ENCODE peak calls at places on chromosome 13, in eight cellular contexts. B is lung, R is cardiac fibroblast, Z is pancreas, K is colonic mucosa, J is dorsolateral prefrontal cortex, C is GM12865, E is heart right ventricle. X is an unnamed sample.

GRCh38 chr13:39347926-39348901 is 254.8 kb downstream of the LHFPL6 start:
- DNase-seq in E (peak), C (no peak), B (no peak), K (no peak), R (no peak), Z (no peak), J (no peak), X (no peak)

GRCh38 chr13:28475916-28476725 is 18.8 kb downstream of the FLT1 start:
- DNase-seq in Z (no peak), J (no peak), K (no peak), B (no peak), E (no peak), C (no peak), R (peak), X (no peak)

GRCh38 chr13:20412761-20413355 is 112.8 kb downstream of the CRYL1 start:
- DNase-seq in E (no peak), B (no peak), C (no peak), R (peak), K (no peak), J (no peak), Z (no peak), X (no peak)

GRCh38 chr13:28754698-28755545 is 36.2 kb upstream of the SLC46A3 start:
- DNase-seq in J (no peak), R (peak), C (no peak), Z (no peak), B (peak), E (peak), K (peak), X (no peak)

GRCh38 chr13:50574731-50575130 is 268.8 kb downstream of the DLEU7 start:
- DNase-seq in R (peak), C (no peak), J (no peak), B (no peak), E (no peak), K (no peak), Z (no peak), X (no peak)

GRCh38 chr13:35858665-35859064 is 272.5 kb downstream of the DCLK1 start:
- DNase-seq in J (no peak), Z (no peak), C (no peak), B (no peak), E (no peak), K (no peak), R (peak), X (no peak)

GRCh38 chr13:93066187-93066586 is 160.4 kb upstream of the GPC6 start:
- DNase-seq in Z (no peak), C (no peak), E (no peak), K (no peak), J (no peak), R (peak), B (no peak), X (no peak)

GRCh38 chr13:102901615-102902305 is 55.9 kb downstream of the ERCC5 start:
- DNase-seq in B (no peak), E (no peak), K (no peak), Z (no peak), J (no peak), R (peak), C (no peak), X (no peak)

GRCh38 chr13:23378009-23378632 is 55.4 kb downstream of the SACS start:
- DNase-seq in R (peak), C (peak), B (no peak), K (peak), J (no peak), E (peak), Z (no peak), X (no peak)

GRCh38 chr13:25528266-25528665 is 156.5 kb downstream of the ATP8A2 start:
- DNase-seq in J (no peak), Z (no peak), K (no peak), C (no peak), R (no peak), B (no peak), E (no peak), X (no peak)

GRCh38 chr13:48402325-48402962 is 10.5 kb downstream of the LPAR6 start:
- DNase-seq in K (no peak), C (peak), B (no peak), R (peak), E (no peak), Z (no peak), J (no peak), X (no peak)

GRCh38 chr13:46687810-46688209 is 109.2 kb downstream of the ESD start:
- DNase-seq in B (no peak), Z (no peak), J (no peak), R (peak), K (no peak), C (peak), E (no peak), X (peak)

GRCh38 chr13:19601749-19602725 is 31.4 kb upstream of the MPHOSPH8 start:
- DNase-seq in E (no peak), J (no peak), K (peak), C (peak), Z (peak), R (peak), B (no peak), X (peak)

GRCh38 chr13:73335226-73335625 is 276.4 kb downstream of the KLF5 start:
- DNase-seq in E (no peak), K (no peak), C (peak), B (no peak), J (no peak), Z (no peak), R (peak), X (no peak)

GRCh38 chr13:52070929-52071523 is 46.5 kb downstream of the UTP14C start:
- DNase-seq in K (no peak), B (no peak), Z (no peak), R (peak), E (no peak), C (peak), J (no peak), X (no peak)

GRCh38 chr13:86051134-86052103 is 252.2 kb upstream of the SLITRK6 start:
- DNase-seq in B (no peak), K (no peak), R (no peak), J (no peak), Z (no peak), C (no peak), E (no peak), X (peak)

GRCh38 chr13:106182404-106182803 is 353.1 kb downstream of the EFNB2 start:
- DNase-seq in C (no peak), K (peak), E (no peak), Z (no peak), B (no peak), J (no peak), R (peak), X (peak)

GRCh38 chr13:25890671-25891212 is 161.1 kb downstream of the SHISA2 start:
- DNase-seq in Z (no peak), R (peak), E (no peak), B (no peak), K (no peak), C (no peak), J (no peak), X (no peak)

GRCh38 chr13:80630685-80631121 is 289.8 kb upstream of the SPRY2 start:
- DNase-seq in C (no peak), R (peak), E (peak), Z (no peak), J (no peak), B (no peak), K (no peak), X (no peak)

GRCh38 chr13:80339841-80340642 is 884 bp downstream of the SPRY2 start:
- DNase-seq in B (peak), J (peak), E (peak), R (peak), K (peak), Z (peak), C (peak), X (peak)

GRCh38 chr13:113152894-113153809 is 5.3 kb upstream of the PROZ start:
- DNase-seq in B (peak), C (peak), R (peak), E (peak), Z (peak), J (peak), K (peak), X (peak)

GRCh38 chr13:40375522-40376171 is 290.8 kb downstream of the FOXO1 start:
- DNase-seq in E (no peak), J (no peak), Z (no peak), B (no peak), K (no peak), R (no peak), C (no peak), X (no peak)

GRCh38 chr13:48908381-48909087 is 67.2 kb upstream of the FNDC3A start:
- DNase-seq in B (no peak), Z (no peak), K (no peak), E (no peak), C (no peak), R (peak), J (no peak), X (no peak)

GRCh38 chr13:52848455-52849190 is at the start of gene PCDH8:
- DNase-seq in R (no peak), C (no peak), B (no peak), K (no peak), J (peak), Z (peak), E (no peak), X (peak)

GRCh38 chr13:64688893-64689677 is 2541.1 kb downstream of the PCDH9 start:
- DNase-seq in J (no peak), B (no peak), Z (no peak), E (no peak), R (peak), C (no peak), K (no peak), X (no peak)

GRCh38 chr13:73307481-73307880 is 248.7 kb downstream of the KLF5 start:
- DNase-seq in R (no peak), C (no peak), Z (no peak), K (peak), J (no peak), B (no peak), E (no peak), X (no peak)

GRCh38 chr13:28718538-28719226 is at the start of gene SLC46A3:
- DNase-seq in K (peak), Z (peak), B (peak), R (peak), E (peak), C (peak), J (peak), X (peak)

GRCh38 chr13:42497798-42498197 is 76.2 kb upstream of the TNFSF11 start:
- DNase-seq in J (no peak), R (peak), E (no peak), Z (no peak), B (no peak), K (no peak), C (peak), X (no peak)

GRCh38 chr13:77637583-77637982 is 59.9 kb upstream of the SLAIN1 start:
- DNase-seq in R (no peak), C (no peak), J (no peak), E (no peak), Z (no peak), B (no peak), K (no peak), X (no peak)

GRCh38 chr13:27354379-27354778 is 70.0 kb upstream of the GTF3A start:
- DNase-seq in C (no peak), E (no peak), J (no peak), Z (no peak), R (peak), B (no peak), K (no peak), X (no peak)

GRCh38 chr13:35979378-35979911 is 151.7 kb downstream of the DCLK1 start:
- DNase-seq in Z (no peak), J (no peak), C (no peak), K (peak), B (peak), E (peak), R (peak), X (no peak)

GRCh38 chr13:76773695-76774094 is 112.5 kb downstream of the KCTD12 start:
- DNase-seq in J (no peak), R (no peak), K (no peak), C (no peak), B (no peak), Z (no peak), E (no peak), X (no peak)

GRCh38 chr13:80048802-80049201 is 292.1 kb downstream of the SPRY2 start:
- DNase-seq in J (peak), B (peak), R (peak), K (peak), C (peak), E (peak), Z (no peak), X (peak)

GRCh38 chr13:50518791-50519201 is 324.7 kb downstream of the DLEU7 start:
- DNase-seq in C (no peak), Z (no peak), E (no peak), R (no peak), J (peak), B (no peak), K (peak), X (no peak)

GRCh38 chr13:50352720-50353491 is 337.7 kb downstream of the KCNRG start:
- DNase-seq in E (no peak), C (no peak), B (no peak), Z (no peak), J (no peak), K (no peak), R (no peak), X (no peak)

GRCh38 chr13:29832899-29833298 is 17.5 kb downstream of the UBL3 start:
- DNase-seq in J (no peak), B (no peak), C (no peak), E (no peak), R (no peak), K (no peak), Z (no peak), X (no peak)

GRCh38 chr13:51785592-51786424 is 18.2 kb downstream of the DHRS12 start:
- DNase-seq in J (no peak), K (peak), Z (peak), C (no peak), B (no peak), E (peak), R (peak), X (no peak)

GRCh38 chr13:79519252-79519651 is 38.3 kb downstream of the NDFIP2 start:
- DNase-seq in Z (no peak), J (no peak), R (peak), B (no peak), E (no peak), K (no peak), C (no peak), X (no peak)

DNA sequence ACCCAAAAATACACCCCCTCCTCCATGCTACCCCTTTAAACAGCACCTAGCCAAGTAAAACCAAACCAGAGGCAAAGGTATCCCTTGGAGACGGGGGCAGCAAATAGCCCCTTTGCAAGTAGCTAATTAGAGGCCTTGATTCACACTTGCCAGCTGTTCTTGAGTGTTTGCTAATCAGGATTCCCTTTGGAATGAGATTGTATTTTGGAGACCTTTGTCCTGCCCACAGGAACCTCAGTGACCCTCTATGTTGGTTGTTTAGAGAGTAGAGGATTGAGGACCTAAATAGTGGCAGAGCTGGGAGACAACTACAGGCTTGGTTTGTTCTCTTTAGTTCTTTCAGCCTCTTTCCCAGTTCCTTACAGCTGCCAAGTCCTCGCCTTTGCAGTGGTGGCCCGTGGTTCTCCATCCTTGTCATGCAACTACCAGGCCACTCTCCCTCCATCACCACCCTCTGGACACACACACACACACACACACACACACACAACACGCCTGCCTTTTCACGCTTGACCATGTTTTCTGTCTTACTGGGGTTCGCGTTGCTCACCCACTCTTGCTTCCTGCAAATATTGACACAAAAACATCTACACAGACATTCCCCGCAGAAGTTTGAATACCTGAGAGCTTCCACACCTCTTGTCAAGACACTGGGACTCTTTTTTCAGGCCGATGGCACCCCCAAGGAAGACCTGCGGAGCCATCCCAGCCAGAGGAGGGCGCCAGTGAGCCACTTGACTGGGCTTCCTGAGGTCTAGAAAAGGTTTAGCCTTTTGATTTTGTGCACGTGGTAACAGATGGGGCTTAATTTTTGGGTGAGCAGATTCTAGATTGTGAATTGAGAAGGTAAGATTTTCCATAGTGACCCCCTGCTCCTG is 80.0 kb upstream of the GPR183 start:
- DNase-seq in E (no peak), C (peak), R (peak), K (peak), B (peak), J (no peak), Z (no peak), X (peak)
- TF ChIP-seq CTCF in E (peak), C (peak), R (peak), K (peak), B (peak), J (peak), Z (no peak), X (peak)

DNA sequence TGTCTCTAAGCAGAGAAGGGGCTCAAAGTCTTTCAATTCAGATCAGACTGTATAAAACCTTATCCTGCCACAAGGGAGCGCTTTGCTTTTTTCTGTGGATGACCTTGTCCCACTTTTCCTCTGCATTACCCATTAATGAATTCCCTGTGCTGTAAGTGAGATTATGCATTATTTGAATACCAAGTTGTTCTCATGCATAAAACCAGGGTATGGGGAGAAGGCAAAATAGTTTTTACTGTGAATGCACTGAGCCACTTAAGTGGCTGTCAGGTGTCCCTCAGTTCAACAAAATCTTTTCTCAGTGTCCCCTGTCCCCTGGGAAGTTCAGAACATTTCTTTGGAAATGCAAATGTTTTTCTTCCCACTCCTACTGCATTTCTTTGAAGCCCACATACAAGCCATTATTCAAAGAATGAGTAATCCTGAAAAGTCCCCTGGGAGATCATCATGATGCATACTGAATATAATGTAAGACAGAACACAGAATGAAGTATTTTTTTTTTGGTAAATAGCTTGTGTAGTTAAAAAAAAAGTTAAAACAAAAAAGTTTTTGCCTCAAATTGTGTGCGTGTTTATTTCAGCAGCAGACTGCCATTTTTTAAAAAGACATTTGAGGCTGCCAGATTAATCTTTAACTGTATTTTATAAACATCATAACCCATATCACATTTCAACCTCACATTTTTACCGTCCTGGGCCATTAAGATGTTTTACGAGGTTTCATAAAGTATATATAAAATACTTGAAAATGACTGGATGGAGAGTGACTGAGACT is 506.7 kb upstream of the PCDH9 start:
- DNase-seq in K (peak), E (no peak), Z (no peak), B (no peak), C (peak), R (peak), J (no peak), X (no peak)
- TF ChIP-seq CTCF in K (peak), E (peak), Z (no peak), B (no peak), C (peak), R (no peak), J (peak), X (no peak)

DNA sequence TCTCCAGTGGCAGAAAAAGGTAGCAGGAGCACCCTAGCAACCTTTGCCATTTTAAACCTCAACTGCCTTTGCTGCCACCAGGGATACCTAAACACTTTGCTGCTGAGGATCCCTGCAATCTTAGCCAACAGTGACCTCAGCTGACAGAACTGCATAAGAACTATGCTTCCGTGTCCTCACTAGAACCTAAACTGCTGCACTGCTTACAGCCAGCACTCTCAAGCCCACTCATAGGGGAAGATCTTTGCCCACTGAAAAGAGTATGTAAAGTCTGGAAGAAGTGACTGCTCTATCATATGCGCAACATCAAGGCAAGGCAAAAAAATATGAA is 270.0 kb upstream of the PCDH20 start:
- DNase-seq in Z (no peak), C (peak), J (no peak), R (no peak), E (no peak), K (no peak), B (no peak), X (no peak)
- TF ChIP-seq CTCF in Z (no peak), C (no peak), J (no peak), R (no peak), E (no peak), K (no peak), B (no peak), X (no peak)

DNA sequence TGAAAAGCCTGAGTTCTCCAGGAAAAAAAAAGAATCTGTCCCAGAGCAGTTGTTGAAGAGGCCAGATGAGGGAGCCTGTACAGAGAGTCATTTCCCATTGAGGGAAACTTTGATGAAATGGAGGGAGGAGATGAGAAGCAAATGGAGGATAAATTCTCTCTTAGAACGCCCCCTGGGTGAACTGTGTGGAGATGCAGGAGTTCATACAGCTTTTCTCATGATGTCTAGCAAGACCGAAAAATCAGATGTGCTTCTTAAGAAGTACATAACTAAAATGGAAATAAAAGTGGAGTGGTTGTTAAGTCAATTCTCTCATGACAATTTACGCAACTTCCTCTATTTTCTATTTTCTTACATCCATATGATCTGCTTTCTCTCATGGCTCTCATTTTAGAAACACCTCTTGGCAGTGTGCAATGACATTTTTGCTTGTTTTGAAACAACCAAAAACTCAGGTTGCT is 1263.1 kb downstream of the PCDH9 start:
- DNase-seq in J (no peak), B (no peak), C (peak), E (no peak), R (peak), Z (no peak), K (no peak), X (no peak)
- TF ChIP-seq CTCF in J (peak), B (no peak), C (no peak), E (peak), R (peak), Z (no peak), K (no peak), X (no peak)

GRCh38 chr13:44335463-44335862 is 38.2 kb upstream of the SERP2 start:
- DNase-seq in J (no peak), K (no peak), C (no peak), R (no peak), Z (no peak), E (no peak), B (no peak), X (no peak)
- TF ChIP-seq CTCF in J (no peak), K (no peak), C (no peak), R (no peak), Z (no peak), E (no peak), B (no peak), X (no peak)

GRCh38 chr13:107906131-107906530 is 309.2 kb downstream of the LIG4 start:
- DNase-seq in R (no peak), Z (no peak), C (no peak), K (no peak), E (no peak), B (no peak), J (no peak), X (no peak)
- TF ChIP-seq CTCF in R (no peak), Z (no peak), C (no peak), K (no peak), E (no peak), B (no peak), J (no peak), X (no peak)

DNA sequence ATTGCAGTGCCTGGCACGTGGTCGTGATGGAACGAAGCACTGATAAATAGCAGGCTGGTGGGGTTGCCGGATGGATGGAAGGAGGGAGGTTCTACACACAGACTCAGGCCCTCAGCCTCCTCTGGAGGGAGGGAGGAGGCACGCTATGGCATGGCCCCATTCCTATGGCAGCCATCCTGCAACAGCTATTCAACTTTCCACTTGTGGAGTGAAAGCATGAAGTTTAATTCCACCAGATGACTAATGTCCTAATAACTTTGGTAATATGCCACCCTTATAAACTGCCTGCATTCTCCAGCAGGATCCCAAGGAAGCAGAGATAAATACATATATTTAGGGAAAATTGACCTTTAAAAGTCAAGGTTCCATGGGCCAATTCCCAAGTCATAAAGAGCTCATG is 92.4 kb downstream of the KL start:
- DNase-seq in K (no peak), B (no peak), J (no peak), R (peak), Z (no peak), C (no peak), E (no peak), X (no peak)
- TF ChIP-seq CTCF in K (no peak), B (no peak), J (no peak), R (no peak), Z (no peak), C (no peak), E (no peak), X (no peak)

X was measured in Calu3.